ENCODE peak calls at places on chromosome 10, in ten cellular contexts. M, K, I, N, P, U, C, L, O and R are unnamed samples.

GRCh38 chr10:69449841-69450240 is 1.4 kb upstream of the TSPAN15 start:
- DNase-seq in P (peak; percentile 21), L (peak; percentile 64), M (peak; percentile 64), C (peak; percentile 59), O (peak; percentile 75), K (peak; percentile 13), I (peak; percentile 26), N (peak; percentile 72), U (peak; percentile 28), R (peak; percentile 29)

GRCh38 chr10:104664205-104664604 is 23.1 kb downstream of the SORCS3 start:
- DNase-seq in C (no peak), L (no peak), O (no peak), M (no peak), U (no peak), I (no peak), K (no peak), P (no peak), N (no peak), R (no peak)

GRCh38 chr10:100551231-100551630 is 15.5 kb downstream of the HIF1AN start:
- DNase-seq in U (no peak), M (no peak), L (no peak), P (no peak), C (no peak), O (no peak), K (no peak), N (no peak), I (no peak), R (no peak)

GRCh38 chr10:98106531-98106930 is 27.9 kb upstream of the R3HCC1L start:
- DNase-seq in U (no peak), O (no peak), L (no peak), M (no peak), C (no peak), I (no peak), P (no peak), K (no peak), N (no peak), R (no peak)

GRCh38 chr10:8193546-8193945 is 139.1 kb downstream of the GATA3 start:
- DNase-seq in I (no peak), L (no peak), O (no peak), M (no peak), K (no peak), P (no peak), N (no peak), U (no peak), C (no peak), R (no peak)

GRCh38 chr10:26779176-26779860 is 81.4 kb downstream of the ABI1 start:
- DNase-seq in U (no peak), L (no peak), C (peak; percentile 8), P (no peak), M (no peak), N (no peak), O (no peak), I (no peak), K (no peak), R (no peak)

GRCh38 chr10:99339077-99339476 is 9.9 kb downstream of the CNNM1 start:
- DNase-seq in I (no peak), O (peak; percentile 65), C (no peak), M (no peak), U (no peak), K (no peak), L (no peak), N (no peak), P (no peak), R (no peak)

GRCh38 chr10:22333667-22334282 is 11.5 kb upstream of the SPAG6 start:
- DNase-seq in N (no peak), O (no peak), M (no peak), U (no peak), I (no peak), K (no peak), L (no peak), C (no peak), P (no peak), R (no peak)

GRCh38 chr10:113683300-113683699 is 3.6 kb downstream of the CASP7 start:
- DNase-seq in L (no peak), O (no peak), N (no peak), C (no peak), I (peak; percentile 42), M (no peak), P (no peak), U (no peak), K (no peak), R (no peak)

GRCh38 chr10:61298194-61298593 is 155.0 kb downstream of the TMEM26 start:
- DNase-seq in N (no peak), P (no peak), I (no peak), C (no peak), K (no peak), O (no peak), U (no peak), M (no peak), L (no peak), R (no peak)